ENCODE peak calls at places on chromosomes 12 and 14, in nine cellular contexts. V is left ventricle myocardium inferior, G is esophagus squamous epithelium, W is H9, M is astrocyte, I is heart left ventricle, O is upper lobe of right lung, C is fibroblast of lung, N is adrenal gland. Q is an unnamed sample. For H3K4me1 and H3K9me3, the result is how much of the 10 kb centered on the place peaks cover.

GRCh38 chr14:96104469-96105057 is 65.4 kb downstream of the C14orf132 start:
- DNase-seq in V (peak), G (no peak), W (no peak), M (peak), I (peak), O (peak), C (peak), N (peak), Q (peak)

GRCh38 chr14:102046337-102047278 is 40.2 kb downstream of the HSP90AA1 start:
- DNase-seq in V (peak), G (no peak), W (peak), M (no peak), I (peak), O (peak), C (peak), N (peak), Q (peak)

GRCh38 chr14:26596722-26597030 is 1.2 kb downstream of the NOVA1 start:
- DNase-seq in V (peak), G (no peak), W (peak), M (no peak), I (peak), O (peak), C (peak), N (peak), Q (peak)

GRCh38 chr12:110079477-110080400 is 31.4 kb upstream of the C12orf76 start:
- DNase-seq in V (peak), G (no peak), W (no peak), M (no peak), I (peak), O (peak), C (no peak), N (peak), Q (peak)

GRCh38 chr14:95507701-95508103 is 8.7 kb downstream of the SYNE3 start:
- DNase-seq in V (no peak), G (no peak), W (no peak), M (peak), I (no peak), O (no peak), C (peak), N (peak), Q (peak)

GRCh38 chr12:88448337-88448944 is 131.8 kb downstream of the KITLG start:
- DNase-seq in V (no peak), G (no peak), W (no peak), M (no peak), I (no peak), O (no peak), C (no peak), N (no peak), Q (no peak)

GRCh38 chr14:50944647-50945413 is 547 bp upstream of the PYGL start:
- DNase-seq in V (peak), G (no peak), W (no peak), M (peak), I (peak), O (peak), C (peak), N (peak), Q (peak)

GRCh38 chr12:93460882-93461281 is 6.4 kb upstream of the MRPL42 start:
- DNase-seq in V (no peak), G (no peak), W (no peak), M (no peak), I (no peak), O (no peak), C (no peak), N (no peak), Q (no peak)

GRCh38 chr12:45912774-45913173 is 77.6 kb downstream of the SCAF11 start:
- DNase-seq in V (no peak), G (no peak), W (no peak), M (no peak), I (no peak), O (no peak), C (no peak), N (no peak), Q (no peak)

GRCh38 chr12:14955876-14956811 is 5.3 kb downstream of the ARHGDIB start:
- DNase-seq in V (no peak), G (no peak), W (no peak), M (no peak), I (no peak), O (no peak), C (no peak), N (no peak), Q (no peak)

GRCh38 chr14:21241218-21241819 is 27.9 kb downstream of the HNRNPC start:
- DNase-seq in V (no peak), G (no peak), W (no peak), M (no peak), I (no peak), O (no peak), C (peak), N (no peak), Q (no peak)

GRCh38 chr14:21240417-21240816 is 28.8 kb downstream of the HNRNPC start:
- DNase-seq in V (no peak), G (no peak), W (no peak), M (no peak), I (no peak), O (no peak), C (no peak), N (no peak), Q (no peak)

GRCh38 chr14:21248338-21248737 is 20.9 kb downstream of the HNRNPC start:
- DNase-seq in V (no peak), G (no peak), W (no peak), M (no peak), I (no peak), O (no peak), C (no peak), N (no peak), Q (no peak)

GRCh38 chr14:21245813-21246212 is 23.4 kb downstream of the HNRNPC start:
- DNase-seq in V (no peak), G (no peak), W (no peak), M (no peak), I (no peak), O (no peak), C (no peak), N (no peak), Q (no peak)

DNA sequence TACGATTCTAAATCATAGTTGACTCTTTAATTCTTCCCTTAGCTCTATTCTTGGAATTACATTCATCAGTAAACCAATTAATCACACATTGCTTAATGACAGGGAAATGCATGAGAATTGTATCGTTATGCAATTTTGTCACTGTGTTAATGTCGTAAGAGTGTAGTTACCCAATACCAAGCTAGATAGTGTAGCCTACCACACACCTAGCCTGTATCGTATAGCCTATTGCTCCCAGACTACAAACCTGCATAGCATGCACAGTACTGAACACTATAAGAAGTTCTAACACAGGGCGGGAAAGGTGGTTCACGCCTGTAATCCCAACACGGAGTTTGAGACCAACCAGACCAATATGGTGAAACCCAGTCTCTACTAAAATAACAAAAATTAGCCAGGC is 24.7 kb downstream of the HNRNPC start:
- DNase-seq in V (no peak), G (no peak), W (no peak), M (no peak), I (no peak), O (no peak), C (peak), N (no peak), Q (no peak)
- H3K4me1 ChIP-seq in V (half or more), G (half or more), W (under half), M (under half), I (under half), O (half or more), C (under half), N (under half), Q (under half)

GRCh38 chr12:89857652-89858274 is 149.1 kb upstream of the ATP2B1 start:
- DNase-seq in V (no peak), G (no peak), W (no peak), M (no peak), I (no peak), O (no peak), C (no peak), N (no peak), Q (no peak)
- H3K9me3 ChIP-seq in V (under half), G (under half), W (under half), M (under half), I (under half), O (under half), C (under half), N (under half), Q (under half)

GRCh38 chr12:47818007-47818376 is 1.7 kb downstream of the HDAC7 start:
- DNase-seq in V (no peak), G (no peak), W (no peak), M (no peak), I (no peak), O (peak), C (no peak), N (no peak), Q (no peak)
- H3K4me1 ChIP-seq in V (half or more), G (half or more), W (under half), M (half or more), I (half or more), O (half or more), C (half or more), N (half or more), Q (under half)

GRCh38 chr12:24730461-24730896 is 218.4 kb downstream of the BCAT1 start:
- DNase-seq in V (no peak), G (no peak), W (no peak), M (no peak), I (no peak), O (no peak), C (no peak), N (no peak), Q (no peak)

GRCh38 chr12:24723759-24724158 is 225.1 kb downstream of the BCAT1 start:
- DNase-seq in V (no peak), G (no peak), W (no peak), M (no peak), I (no peak), O (no peak), C (no peak), N (no peak), Q (no peak)

GRCh38 chr12:24728826-24729225 is 220.1 kb downstream of the BCAT1 start:
- DNase-seq in V (no peak), G (no peak), W (no peak), M (no peak), I (no peak), O (no peak), C (no peak), N (no peak), Q (no peak)

GRCh38 chr12:24724765-24725307 is 224.1 kb downstream of the BCAT1 start:
- DNase-seq in V (no peak), G (no peak), W (no peak), M (no peak), I (no peak), O (no peak), C (no peak), N (no peak), Q (no peak)

GRCh38 chr12:24728366-24728765 is 220.5 kb downstream of the BCAT1 start:
- DNase-seq in V (no peak), G (no peak), W (no peak), M (no peak), I (no peak), O (no peak), C (peak), N (no peak), Q (no peak)
- H3K9me3 ChIP-seq in V (under half), G (under half), W (under half), M (under half), I (under half), O (under half), C (under half), N (under half), Q (under half)

GRCh38 chr14:23387916-23388882 is 11.4 kb downstream of the CMTM5 start:
- DNase-seq in V (no peak), G (no peak), W (no peak), M (no peak), I (peak), O (no peak), C (no peak), N (no peak), Q (no peak)

GRCh38 chr14:23388996-23389395 is 12.2 kb downstream of the CMTM5 start:
- DNase-seq in V (no peak), G (no peak), W (no peak), M (no peak), I (peak), O (no peak), C (no peak), N (no peak), Q (no peak)

GRCh38 chr14:23386999-23387398 is 10.2 kb downstream of the CMTM5 start:
- DNase-seq in V (no peak), G (no peak), W (no peak), M (no peak), I (no peak), O (no peak), C (no peak), N (no peak), Q (no peak)

GRCh38 chr14:23392613-23393012 is 15.5 kb downstream of the MYH6 start:
- DNase-seq in V (no peak), G (no peak), W (peak), M (no peak), I (peak), O (no peak), C (no peak), N (no peak), Q (no peak)

GRCh38 chr14:23389396-23389795 is 12.6 kb downstream of the CMTM5 start:
- DNase-seq in V (no peak), G (no peak), W (no peak), M (no peak), I (no peak), O (no peak), C (no peak), N (no peak), Q (no peak)
- H3K4me1 ChIP-seq in V (under half), G (under half), W (under half), M (under half), I (under half), O (under half), C (under half), N (under half), Q (under half)

GRCh38 chr14:82159624-82160023 is 626.0 kb upstream of the SEL1L start:
- DNase-seq in V (no peak), G (no peak), W (no peak), M (no peak), I (no peak), O (no peak), C (no peak), N (no peak), Q (no peak)
- H3K9me3 ChIP-seq in V (under half), G (under half), W (under half), M (under half), I (under half), O (under half), C (under half), N (under half), Q (under half)

Q was measured in SJCRH30.